ENCODE peak calls at places on chromosomes 12 and 14, in six cellular contexts. One of them, this sample, is unnamed.

GRCh38 chr12:131074221-131075083 is 120.7 kb downstream of the ADGRD1 start:
- DNase-seq in brain microvascular endothelial cell: no peak
- DNase-seq in GM13977: peak; percentile 63
- DNase-seq in AG04449: no peak
- DNase-seq in osteocyte: peak; percentile 79
- DNase-seq in A549: no peak
- DNase-seq in this sample: no peak

GRCh38 chr14:95134304-95134933 is 22.9 kb downstream of the DICER1 start:
- DNase-seq in brain microvascular endothelial cell: no peak
- DNase-seq in GM13977: no peak
- DNase-seq in AG04449: peak; percentile 12
- DNase-seq in osteocyte: no peak
- DNase-seq in A549: no peak
- DNase-seq in this sample: no peak

GRCh38 chr14:95157987-95158712 is 821 bp upstream of the DICER1 start:
- DNase-seq in brain microvascular endothelial cell: no peak
- DNase-seq in GM13977: peak; percentile 60
- DNase-seq in AG04449: no peak
- DNase-seq in osteocyte: no peak
- DNase-seq in A549: peak; percentile 57
- DNase-seq in this sample: no peak

GRCh38 chr12:54294152-54294913 is 6.5 kb downstream of the NFE2 start:
- DNase-seq in brain microvascular endothelial cell: no peak
- DNase-seq in GM13977: peak; percentile 71
- DNase-seq in AG04449: no peak
- DNase-seq in osteocyte: no peak
- DNase-seq in A549: peak; percentile 83
- DNase-seq in this sample: no peak

GRCh38 chr14:97299661-97300060 is 502.5 kb downstream of the VRK1 start:
- DNase-seq in brain microvascular endothelial cell: no peak
- DNase-seq in GM13977: no peak
- DNase-seq in AG04449: no peak
- DNase-seq in osteocyte: no peak
- DNase-seq in A549: no peak
- DNase-seq in this sample: no peak

GRCh38 chr14:103006106-103006505 is 51.2 kb downstream of the CDC42BPB start:
- DNase-seq in brain microvascular endothelial cell: no peak
- DNase-seq in GM13977: no peak
- DNase-seq in AG04449: no peak
- DNase-seq in osteocyte: no peak
- DNase-seq in A549: no peak
- DNase-seq in this sample: no peak

GRCh38 chr14:101102875-101103274 is 199.4 kb upstream of the RTL1 start:
- DNase-seq in brain microvascular endothelial cell: no peak
- DNase-seq in GM13977: no peak
- DNase-seq in AG04449: no peak
- DNase-seq in osteocyte: peak; percentile 79
- DNase-seq in A549: no peak
- DNase-seq in this sample: no peak

GRCh38 chr12:63802012-63802608 is 22.4 kb downstream of the RXYLT1 start:
- DNase-seq in brain microvascular endothelial cell: no peak
- DNase-seq in GM13977: no peak
- DNase-seq in AG04449: no peak
- DNase-seq in osteocyte: no peak
- DNase-seq in A549: peak; percentile 33
- DNase-seq in this sample: no peak

GRCh38 chr12:67968725-67969124 is 20.5 kb upstream of the IFNG-AS1 start:
- DNase-seq in brain microvascular endothelial cell: no peak
- DNase-seq in GM13977: no peak
- DNase-seq in AG04449: no peak
- DNase-seq in osteocyte: no peak
- DNase-seq in A549: no peak
- DNase-seq in this sample: no peak

GRCh38 chr14:26719514-26719913 is 121.7 kb upstream of the NOVA1 start:
- DNase-seq in brain microvascular endothelial cell: no peak
- DNase-seq in GM13977: no peak
- DNase-seq in AG04449: no peak
- DNase-seq in osteocyte: no peak
- DNase-seq in A549: no peak
- DNase-seq in this sample: no peak

GRCh38 chr14:22320353-22320733 is 268.7 kb downstream of the DAD1 start:
- DNase-seq in brain microvascular endothelial cell: no peak
- DNase-seq in GM13977: no peak
- DNase-seq in AG04449: no peak
- DNase-seq in osteocyte: no peak
- DNase-seq in A549: no peak
- DNase-seq in this sample: no peak
- TF ChIP-seq CTCF in brain microvascular endothelial cell: no peak
- TF ChIP-seq CTCF in GM13977: no peak
- TF ChIP-seq CTCF in AG04449: no peak
- TF ChIP-seq CTCF in osteocyte: no peak
- TF ChIP-seq CTCF in A549: no peak
- TF ChIP-seq CTCF in this sample: no peak

DNA sequence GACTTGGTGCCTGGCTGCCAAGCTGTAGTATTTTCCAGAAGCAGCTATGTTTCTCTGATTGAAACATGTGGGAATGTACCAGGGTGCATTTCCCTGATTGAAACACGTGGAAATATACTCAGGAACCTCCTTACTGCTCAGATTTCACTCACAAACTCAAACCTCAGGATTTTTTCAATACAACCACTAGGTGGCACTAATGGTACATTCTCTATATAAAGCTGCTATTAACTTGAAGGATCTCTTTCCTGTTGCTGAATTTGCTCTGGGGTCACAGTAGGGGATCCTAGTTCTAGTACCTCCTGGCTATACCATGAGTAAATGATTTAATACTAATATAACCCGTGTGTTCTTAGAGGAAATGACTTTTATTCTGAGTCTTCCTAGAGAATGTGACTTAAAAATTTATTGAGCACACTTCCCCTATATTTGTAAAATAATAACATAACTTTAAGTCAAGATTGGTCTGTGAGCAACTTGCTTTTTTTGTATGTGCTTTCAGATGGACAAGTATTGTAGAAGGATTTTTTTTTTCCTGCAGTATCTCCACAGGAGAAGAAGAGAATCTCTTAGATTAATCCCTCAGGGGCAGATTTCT is 173.8 kb upstream of the MIS18BP1 start:
- DNase-seq in brain microvascular endothelial cell: peak; percentile 40
- DNase-seq in GM13977: peak; percentile 22
- DNase-seq in AG04449: no peak
- DNase-seq in osteocyte: no peak
- DNase-seq in A549: peak; percentile 11
- DNase-seq in this sample: peak; percentile 0
- TF ChIP-seq CTCF in brain microvascular endothelial cell: peak; percentile 53
- TF ChIP-seq CTCF in GM13977: peak; percentile 59
- TF ChIP-seq CTCF in AG04449: peak; percentile 17
- TF ChIP-seq CTCF in osteocyte: peak; percentile 75
- TF ChIP-seq CTCF in A549: peak; percentile 61
- TF ChIP-seq CTCF in this sample: peak; percentile 45

DNA sequence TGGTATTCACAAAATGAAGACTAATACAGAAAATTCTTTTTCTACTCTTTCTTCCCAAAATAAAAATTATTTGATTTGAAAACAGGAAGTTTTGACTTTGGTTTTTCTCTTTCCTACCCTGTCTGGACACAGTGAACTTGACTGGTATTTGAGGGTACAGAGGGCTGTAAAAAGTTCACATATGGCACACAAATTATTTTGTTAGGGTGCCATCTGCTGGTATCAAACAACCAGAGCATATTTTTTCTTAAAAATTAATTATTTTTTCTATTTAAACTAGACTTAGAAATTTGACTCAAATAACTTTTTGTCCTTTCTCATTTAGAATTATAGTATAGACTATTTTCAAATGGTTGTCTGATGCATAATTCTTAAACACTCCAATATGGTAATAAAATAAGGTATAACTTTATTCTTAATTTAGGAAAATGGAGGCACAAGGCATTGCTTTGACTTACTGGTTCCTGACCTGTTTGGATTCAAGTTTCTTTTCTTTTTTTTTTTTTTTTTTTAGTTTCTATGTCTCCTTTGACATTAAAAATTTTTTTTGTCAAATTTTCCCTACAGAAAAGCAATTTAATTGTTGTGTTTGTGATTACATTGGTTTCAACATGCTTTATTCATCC is 390.6 kb downstream of the PRKD1 start:
- DNase-seq in brain microvascular endothelial cell: peak; percentile 1
- DNase-seq in GM13977: no peak
- DNase-seq in AG04449: no peak
- DNase-seq in osteocyte: no peak
- DNase-seq in A549: no peak
- DNase-seq in this sample: no peak
- TF ChIP-seq CTCF in brain microvascular endothelial cell: peak; percentile 34
- TF ChIP-seq CTCF in GM13977: peak; percentile 16
- TF ChIP-seq CTCF in AG04449: no peak
- TF ChIP-seq CTCF in osteocyte: peak; percentile 60
- TF ChIP-seq CTCF in A549: peak; percentile 62
- TF ChIP-seq CTCF in this sample: peak; percentile 43

GRCh38 chr12:69291278-69291593 is 51.9 kb downstream of the CPSF6 start:
- DNase-seq in brain microvascular endothelial cell: no peak
- DNase-seq in GM13977: no peak
- DNase-seq in AG04449: no peak
- DNase-seq in osteocyte: no peak
- DNase-seq in A549: no peak
- DNase-seq in this sample: no peak
- TF ChIP-seq CTCF in brain microvascular endothelial cell: no peak
- TF ChIP-seq CTCF in GM13977: no peak
- TF ChIP-seq CTCF in AG04449: no peak
- TF ChIP-seq CTCF in osteocyte: no peak
- TF ChIP-seq CTCF in A549: peak; percentile 13
- TF ChIP-seq CTCF in this sample: no peak

GRCh38 chr12:121466800-121467637 is 67.1 kb downstream of the RNF34 start:
- DNase-seq in brain microvascular endothelial cell: peak; percentile 83
- DNase-seq in GM13977: peak; percentile 99
- DNase-seq in AG04449: no peak
- DNase-seq in osteocyte: peak; percentile 96
- DNase-seq in A549: peak; percentile 83
- DNase-seq in this sample: peak; percentile 62
- TF ChIP-seq CTCF in brain microvascular endothelial cell: no peak
- TF ChIP-seq CTCF in GM13977: no peak
- TF ChIP-seq CTCF in AG04449: no peak
- TF ChIP-seq CTCF in osteocyte: no peak
- TF ChIP-seq CTCF in A549: no peak
- TF ChIP-seq CTCF in this sample: no peak

DNA sequence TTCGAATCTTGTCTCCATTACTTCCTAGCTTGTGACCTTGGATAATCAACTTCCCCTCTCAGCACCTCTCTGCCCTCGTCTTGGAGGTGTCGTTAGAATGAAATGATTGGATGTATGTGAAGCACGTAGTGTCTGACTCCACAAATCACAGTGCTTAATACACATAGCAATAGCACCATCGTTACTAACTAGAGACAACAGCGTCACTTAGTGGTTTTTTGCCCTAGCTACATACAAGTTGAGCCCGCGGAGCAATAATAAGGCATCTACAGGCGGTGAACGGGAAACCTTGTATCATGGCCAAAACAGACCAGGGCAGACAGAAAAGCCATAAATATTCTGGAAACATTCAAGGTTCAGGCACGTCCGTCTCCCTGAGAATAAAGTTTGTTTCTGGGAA is 154.9 kb downstream of the ASCL4 start:
- DNase-seq in brain microvascular endothelial cell: peak; percentile 12
- DNase-seq in GM13977: peak; percentile 33
- DNase-seq in AG04449: no peak
- DNase-seq in osteocyte: no peak
- DNase-seq in A549: peak; percentile 35
- DNase-seq in this sample: no peak
- TF ChIP-seq CTCF in brain microvascular endothelial cell: no peak
- TF ChIP-seq CTCF in GM13977: peak; percentile 36
- TF ChIP-seq CTCF in AG04449: no peak
- TF ChIP-seq CTCF in osteocyte: peak; percentile 25
- TF ChIP-seq CTCF in A549: peak; percentile 41
- TF ChIP-seq CTCF in this sample: peak; percentile 5

GRCh38 chr14:106679776-106680175 is 1153.4 kb downstream of the TMEM121 start:
- DNase-seq in brain microvascular endothelial cell: no peak
- DNase-seq in GM13977: no peak
- DNase-seq in AG04449: no peak
- DNase-seq in osteocyte: no peak
- DNase-seq in A549: no peak
- DNase-seq in this sample: no peak

GRCh38 chr14:106686533-106686932 is 1160.2 kb downstream of the TMEM121 start:
- DNase-seq in brain microvascular endothelial cell: no peak
- DNase-seq in GM13977: no peak
- DNase-seq in AG04449: no peak
- DNase-seq in osteocyte: no peak
- DNase-seq in A549: no peak
- DNase-seq in this sample: no peak

GRCh38 chr14:106681161-106681955 is 1155.0 kb downstream of the TMEM121 start:
- DNase-seq in brain microvascular endothelial cell: no peak
- DNase-seq in GM13977: no peak
- DNase-seq in AG04449: no peak
- DNase-seq in osteocyte: no peak
- DNase-seq in A549: no peak
- DNase-seq in this sample: no peak
- TF ChIP-seq CTCF in brain microvascular endothelial cell: no peak
- TF ChIP-seq CTCF in GM13977: peak; percentile 34
- TF ChIP-seq CTCF in AG04449: no peak
- TF ChIP-seq CTCF in osteocyte: no peak
- TF ChIP-seq CTCF in A549: no peak
- TF ChIP-seq CTCF in this sample: no peak

DNA sequence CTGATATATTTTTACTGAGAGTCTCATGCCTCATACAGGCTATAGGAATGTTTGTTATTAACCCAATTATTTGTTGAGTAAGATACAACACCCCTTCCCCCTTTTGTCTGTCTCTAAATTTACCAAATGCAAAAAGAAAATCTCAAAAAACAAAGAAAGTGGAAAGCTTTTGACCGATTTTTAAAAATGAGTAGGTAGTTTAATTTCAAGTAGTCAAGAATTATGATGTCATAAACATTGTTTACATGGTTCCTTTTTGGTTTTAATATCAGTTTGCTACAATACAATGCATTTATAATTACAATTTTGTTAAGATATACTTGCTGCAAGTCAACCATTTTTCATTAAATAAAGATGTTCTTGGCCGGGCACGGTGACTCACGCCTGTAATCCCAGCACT is 84.7 kb upstream of the HMGA2 start:
- DNase-seq in brain microvascular endothelial cell: no peak
- DNase-seq in GM13977: no peak
- DNase-seq in AG04449: no peak
- DNase-seq in osteocyte: no peak
- DNase-seq in A549: no peak
- DNase-seq in this sample: no peak
- TF ChIP-seq CTCF in brain microvascular endothelial cell: no peak
- TF ChIP-seq CTCF in GM13977: no peak
- TF ChIP-seq CTCF in AG04449: no peak
- TF ChIP-seq CTCF in osteocyte: no peak
- TF ChIP-seq CTCF in A549: no peak
- TF ChIP-seq CTCF in this sample: no peak